ENCODE peak calls at places on chromosome 19, in nine cellular contexts. One of them, this sample, is unnamed.

GRCh38 chr19:46205183-46205984 is 24.2 kb upstream of the IGFL1 start:
- DNase-seq in left lung: no peak
- DNase-seq in BJ: no peak
- DNase-seq in stomach: no peak
- DNase-seq in lung: no peak
- DNase-seq in AG04449: no peak
- DNase-seq in RWPE2: no peak
- DNase-seq in AG10803: no peak
- DNase-seq in dorsolateral prefrontal cortex: no peak
- DNase-seq in this sample: no peak

GRCh38 chr19:5627395-5627904 is 4.6 kb downstream of the SAFB start:
- DNase-seq in dorsolateral prefrontal cortex: peak
- DNase-seq in AG10803: peak
- DNase-seq in left lung: peak
- DNase-seq in AG04449: no peak
- DNase-seq in stomach: peak
- DNase-seq in lung: peak
- DNase-seq in RWPE2: no peak
- DNase-seq in BJ: no peak
- DNase-seq in this sample: peak

GRCh38 chr19:610801-611505 is 21.3 kb downstream of the HCN2 start:
- DNase-seq in AG10803: peak
- DNase-seq in BJ: no peak
- DNase-seq in stomach: peak
- DNase-seq in left lung: no peak
- DNase-seq in lung: no peak
- DNase-seq in AG04449: peak
- DNase-seq in RWPE2: no peak
- DNase-seq in dorsolateral prefrontal cortex: no peak
- DNase-seq in this sample: peak

GRCh38 chr19:12838182-12838890 is at the start of gene MAST1:
- DNase-seq in left lung: no peak
- DNase-seq in dorsolateral prefrontal cortex: peak
- DNase-seq in stomach: peak
- DNase-seq in lung: no peak
- DNase-seq in AG04449: no peak
- DNase-seq in AG10803: no peak
- DNase-seq in BJ: no peak
- DNase-seq in RWPE2: no peak
- DNase-seq in this sample: no peak

GRCh38 chr19:43725468-43725867 is 9.6 kb downstream of the IRGC start:
- DNase-seq in AG04449: no peak
- DNase-seq in stomach: no peak
- DNase-seq in AG10803: no peak
- DNase-seq in dorsolateral prefrontal cortex: no peak
- DNase-seq in left lung: no peak
- DNase-seq in RWPE2: no peak
- DNase-seq in BJ: no peak
- DNase-seq in lung: no peak
- DNase-seq in this sample: no peak

GRCh38 chr19:54875506-54875905 is 1.5 kb downstream of the FCAR start:
- DNase-seq in AG04449: no peak
- DNase-seq in AG10803: no peak
- DNase-seq in BJ: no peak
- DNase-seq in RWPE2: no peak
- DNase-seq in dorsolateral prefrontal cortex: no peak
- DNase-seq in stomach: no peak
- DNase-seq in lung: no peak
- DNase-seq in left lung: no peak
- DNase-seq in this sample: no peak

GRCh38 chr19:1451916-1452801 is 2.2 kb downstream of the APC2 start:
- DNase-seq in RWPE2: no peak
- DNase-seq in stomach: no peak
- DNase-seq in lung: no peak
- DNase-seq in AG04449: no peak
- DNase-seq in AG10803: no peak
- DNase-seq in BJ: no peak
- DNase-seq in dorsolateral prefrontal cortex: no peak
- DNase-seq in left lung: no peak
- DNase-seq in this sample: no peak

GRCh38 chr19:6279931-6280591 is at the start of gene MLLT1:
- DNase-seq in stomach: peak
- DNase-seq in RWPE2: peak
- DNase-seq in left lung: peak
- DNase-seq in AG10803: peak
- DNase-seq in lung: peak
- DNase-seq in dorsolateral prefrontal cortex: peak
- DNase-seq in AG04449: peak
- DNase-seq in BJ: peak
- DNase-seq in this sample: peak

GRCh38 chr19:48444933-48445194 is 919 bp upstream of the GRWD1 start:
- DNase-seq in dorsolateral prefrontal cortex: no peak
- DNase-seq in BJ: no peak
- DNase-seq in AG10803: no peak
- DNase-seq in lung: no peak
- DNase-seq in RWPE2: no peak
- DNase-seq in stomach: no peak
- DNase-seq in AG04449: no peak
- DNase-seq in left lung: no peak
- DNase-seq in this sample: no peak

GRCh38 chr19:31146546-31147183 is 202.6 kb downstream of the TSHZ3 start:
- DNase-seq in dorsolateral prefrontal cortex: no peak
- DNase-seq in AG10803: no peak
- DNase-seq in lung: no peak
- DNase-seq in RWPE2: no peak
- DNase-seq in left lung: no peak
- DNase-seq in AG04449: no peak
- DNase-seq in stomach: no peak
- DNase-seq in BJ: no peak
- DNase-seq in this sample: no peak
- H3K4me3 ChIP-seq in dorsolateral prefrontal cortex: no peak
- H3K4me3 ChIP-seq in AG10803: no peak
- H3K4me3 ChIP-seq in lung: no peak
- H3K4me3 ChIP-seq in RWPE2: no peak
- H3K4me3 ChIP-seq in left lung: no peak
- H3K4me3 ChIP-seq in AG04449: no peak
- H3K4me3 ChIP-seq in stomach: no peak
- H3K4me3 ChIP-seq in BJ: no peak
- H3K4me3 ChIP-seq in this sample: no peak

GRCh38 chr19:11263726-11264125 is 1.4 kb upstream of the DOCK6 start:
- DNase-seq in dorsolateral prefrontal cortex: no peak
- DNase-seq in BJ: no peak
- DNase-seq in AG04449: no peak
- DNase-seq in stomach: no peak
- DNase-seq in lung: no peak
- DNase-seq in AG10803: no peak
- DNase-seq in left lung: no peak
- DNase-seq in RWPE2: no peak
- DNase-seq in this sample: no peak

GRCh38 chr19:11264452-11265176 is 2.3 kb upstream of the DOCK6 start:
- DNase-seq in stomach: peak
- DNase-seq in AG04449: no peak
- DNase-seq in left lung: peak
- DNase-seq in dorsolateral prefrontal cortex: no peak
- DNase-seq in RWPE2: peak
- DNase-seq in BJ: no peak
- DNase-seq in lung: peak
- DNase-seq in AG10803: no peak
- DNase-seq in this sample: no peak

GRCh38 chr19:11260996-11261395 is 1.3 kb downstream of the DOCK6 start:
- DNase-seq in lung: no peak
- DNase-seq in dorsolateral prefrontal cortex: no peak
- DNase-seq in BJ: no peak
- DNase-seq in RWPE2: no peak
- DNase-seq in AG04449: no peak
- DNase-seq in stomach: no peak
- DNase-seq in left lung: no peak
- DNase-seq in AG10803: no peak
- DNase-seq in this sample: no peak

GRCh38 chr19:11261431-11261901 is 858 bp downstream of the DOCK6 start:
- DNase-seq in AG04449: no peak
- DNase-seq in lung: no peak
- DNase-seq in AG10803: no peak
- DNase-seq in stomach: no peak
- DNase-seq in RWPE2: no peak
- DNase-seq in dorsolateral prefrontal cortex: no peak
- DNase-seq in left lung: no peak
- DNase-seq in BJ: no peak
- DNase-seq in this sample: no peak

GRCh38 chr19:11261902-11262839 is at the start of gene DOCK6:
- DNase-seq in BJ: no peak
- DNase-seq in AG10803: no peak
- DNase-seq in stomach: peak
- DNase-seq in dorsolateral prefrontal cortex: no peak
- DNase-seq in AG04449: no peak
- DNase-seq in left lung: no peak
- DNase-seq in lung: no peak
- DNase-seq in RWPE2: no peak
- DNase-seq in this sample: no peak
- TF ChIP-seq CTCF in BJ: peak
- TF ChIP-seq CTCF in AG10803: peak
- TF ChIP-seq CTCF in stomach: no peak
- TF ChIP-seq CTCF in dorsolateral prefrontal cortex: no peak
- TF ChIP-seq CTCF in AG04449: peak
- TF ChIP-seq CTCF in left lung: no peak
- TF ChIP-seq CTCF in lung: no peak
- TF ChIP-seq CTCF in RWPE2: peak
- TF ChIP-seq CTCF in this sample: peak

GRCh38 chr19:3586124-3586626 is 897 bp downstream of the GIPC3 start:
- DNase-seq in BJ: no peak
- DNase-seq in AG04449: no peak
- DNase-seq in left lung: no peak
- DNase-seq in dorsolateral prefrontal cortex: no peak
- DNase-seq in lung: no peak
- DNase-seq in stomach: no peak
- DNase-seq in RWPE2: no peak
- DNase-seq in AG10803: no peak
- DNase-seq in this sample: no peak

GRCh38 chr19:3589949-3590348 is 4.7 kb downstream of the GIPC3 start:
- DNase-seq in AG10803: no peak
- DNase-seq in BJ: no peak
- DNase-seq in left lung: no peak
- DNase-seq in AG04449: no peak
- DNase-seq in stomach: no peak
- DNase-seq in dorsolateral prefrontal cortex: no peak
- DNase-seq in lung: no peak
- DNase-seq in RWPE2: no peak
- DNase-seq in this sample: no peak

GRCh38 chr19:3586707-3587346 is 1.5 kb downstream of the GIPC3 start:
- DNase-seq in dorsolateral prefrontal cortex: no peak
- DNase-seq in AG10803: no peak
- DNase-seq in left lung: no peak
- DNase-seq in stomach: peak
- DNase-seq in BJ: no peak
- DNase-seq in lung: no peak
- DNase-seq in AG04449: no peak
- DNase-seq in RWPE2: no peak
- DNase-seq in this sample: no peak

GRCh38 chr19:3589439-3589838 is 4.2 kb downstream of the GIPC3 start:
- DNase-seq in AG10803: no peak
- DNase-seq in stomach: no peak
- DNase-seq in RWPE2: no peak
- DNase-seq in left lung: no peak
- DNase-seq in lung: no peak
- DNase-seq in AG04449: no peak
- DNase-seq in BJ: no peak
- DNase-seq in dorsolateral prefrontal cortex: no peak
- DNase-seq in this sample: no peak

GRCh38 chr19:3585301-3586123 is at the start of gene GIPC3:
- DNase-seq in RWPE2: no peak
- DNase-seq in AG10803: no peak
- DNase-seq in stomach: no peak
- DNase-seq in dorsolateral prefrontal cortex: no peak
- DNase-seq in BJ: no peak
- DNase-seq in left lung: no peak
- DNase-seq in AG04449: no peak
- DNase-seq in lung: no peak
- DNase-seq in this sample: no peak
- H3K4me3 ChIP-seq in RWPE2: no peak
- H3K4me3 ChIP-seq in AG10803: no peak
- H3K4me3 ChIP-seq in stomach: peak
- H3K4me3 ChIP-seq in dorsolateral prefrontal cortex: no peak
- H3K4me3 ChIP-seq in BJ: peak
- H3K4me3 ChIP-seq in left lung: peak
- H3K4me3 ChIP-seq in AG04449: peak
- H3K4me3 ChIP-seq in lung: peak
- H3K4me3 ChIP-seq in this sample: no peak

GRCh38 chr19:7535035-7535992 is at the start of gene PNPLA6:
- DNase-seq in BJ: peak
- DNase-seq in stomach: peak
- DNase-seq in RWPE2: peak
- DNase-seq in AG04449: no peak
- DNase-seq in lung: peak
- DNase-seq in left lung: peak
- DNase-seq in dorsolateral prefrontal cortex: peak
- DNase-seq in AG10803: peak
- DNase-seq in this sample: peak

GRCh38 chr19:7533925-7534480 is 1.5 kb upstream of the PNPLA6 start:
- DNase-seq in left lung: peak
- DNase-seq in stomach: peak
- DNase-seq in RWPE2: peak
- DNase-seq in AG04449: no peak
- DNase-seq in BJ: peak
- DNase-seq in dorsolateral prefrontal cortex: peak
- DNase-seq in lung: peak
- DNase-seq in AG10803: peak
- DNase-seq in this sample: peak

GRCh38 chr19:7535993-7536685 is 622 bp downstream of the PNPLA6 start:
- DNase-seq in stomach: no peak
- DNase-seq in dorsolateral prefrontal cortex: no peak
- DNase-seq in left lung: no peak
- DNase-seq in BJ: no peak
- DNase-seq in RWPE2: no peak
- DNase-seq in AG10803: no peak
- DNase-seq in lung: no peak
- DNase-seq in AG04449: no peak
- DNase-seq in this sample: no peak

GRCh38 chr19:7533281-7533819 is 2.2 kb upstream of the PNPLA6 start:
- DNase-seq in stomach: peak
- DNase-seq in RWPE2: no peak
- DNase-seq in left lung: peak
- DNase-seq in lung: peak
- DNase-seq in dorsolateral prefrontal cortex: peak
- DNase-seq in AG10803: peak
- DNase-seq in BJ: no peak
- DNase-seq in AG04449: no peak
- DNase-seq in this sample: no peak

DNA sequence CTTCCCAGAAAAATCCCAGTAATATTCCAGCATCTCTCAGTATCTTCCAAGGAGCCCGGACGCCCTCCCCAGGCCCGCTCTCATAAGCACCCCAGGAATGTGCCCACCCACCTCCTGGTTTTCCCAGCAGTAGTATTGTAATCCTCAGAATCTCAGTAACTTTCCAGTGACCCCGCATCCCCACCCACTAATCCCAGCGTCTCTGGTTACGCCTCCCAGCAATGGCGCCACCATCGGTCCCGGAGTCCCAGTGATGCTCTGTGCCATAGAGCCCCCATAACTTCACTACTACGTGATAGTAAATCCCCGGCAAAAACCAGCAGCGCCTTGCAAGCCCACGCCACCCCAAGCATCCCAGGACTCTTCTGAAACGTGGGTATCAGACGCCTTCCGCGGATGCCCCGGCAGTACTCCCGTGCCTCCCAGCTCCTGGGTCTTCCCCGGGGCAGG is 961 bp upstream of the PNPLA6 start:
- DNase-seq in dorsolateral prefrontal cortex: peak
- DNase-seq in BJ: peak
- DNase-seq in AG10803: peak
- DNase-seq in RWPE2: peak
- DNase-seq in stomach: peak
- DNase-seq in AG04449: no peak
- DNase-seq in left lung: peak
- DNase-seq in lung: peak
- DNase-seq in this sample: peak
- TF ChIP-seq CTCF in dorsolateral prefrontal cortex: peak
- TF ChIP-seq CTCF in BJ: peak
- TF ChIP-seq CTCF in AG10803: peak
- TF ChIP-seq CTCF in RWPE2: peak
- TF ChIP-seq CTCF in stomach: no peak
- TF ChIP-seq CTCF in AG04449: peak
- TF ChIP-seq CTCF in left lung: no peak
- TF ChIP-seq CTCF in lung: no peak
- TF ChIP-seq CTCF in this sample: peak